ENCODE peak calls at places on chromosomes 7 and 10, in ten cellular contexts. One of them, this sample, is unnamed.

GRCh38 chr10:93790454-93790853 is 32.7 kb downstream of the LGI1 start:
- DNase-seq in RWPE2: no peak
- DNase-seq in neural progenitor cell: peak; percentile 87
- DNase-seq in hepatocyte: no peak
- DNase-seq in left ventricle myocardium inferior: no peak
- DNase-seq in DND-41: no peak
- DNase-seq in uterus: no peak
- DNase-seq in CD8-positive, alpha-beta memory T cell: no peak
- DNase-seq in fibroblast of lung: no peak
- DNase-seq in A549: no peak
- DNase-seq in this sample: peak; percentile 13

GRCh38 chr7:6228363-6228762 is 44.1 kb downstream of the CYTH3 start:
- DNase-seq in RWPE2: no peak
- DNase-seq in neural progenitor cell: no peak
- DNase-seq in hepatocyte: no peak
- DNase-seq in left ventricle myocardium inferior: no peak
- DNase-seq in DND-41: no peak
- DNase-seq in uterus: peak; percentile 31
- DNase-seq in CD8-positive, alpha-beta memory T cell: no peak
- DNase-seq in fibroblast of lung: peak; percentile 72
- DNase-seq in A549: no peak
- DNase-seq in this sample: peak; percentile 79

GRCh38 chr10:69382382-69383117 is 34.2 kb downstream of the TACR2 start:
- DNase-seq in RWPE2: no peak
- DNase-seq in neural progenitor cell: no peak
- DNase-seq in hepatocyte: no peak
- DNase-seq in left ventricle myocardium inferior: no peak
- DNase-seq in DND-41: no peak
- DNase-seq in uterus: peak; percentile 73
- DNase-seq in CD8-positive, alpha-beta memory T cell: no peak
- DNase-seq in fibroblast of lung: peak; percentile 74
- DNase-seq in A549: no peak
- DNase-seq in this sample: no peak

GRCh38 chr10:73182568-73182967 is 14.6 kb downstream of the FAM149B1 start:
- DNase-seq in RWPE2: no peak
- DNase-seq in neural progenitor cell: no peak
- DNase-seq in hepatocyte: peak; percentile 40
- DNase-seq in left ventricle myocardium inferior: no peak
- DNase-seq in DND-41: no peak
- DNase-seq in uterus: no peak
- DNase-seq in CD8-positive, alpha-beta memory T cell: no peak
- DNase-seq in fibroblast of lung: no peak
- DNase-seq in A549: no peak
- DNase-seq in this sample: no peak

GRCh38 chr10:7797582-7797981 is 9.6 kb downstream of the ATP5F1C start:
- DNase-seq in RWPE2: no peak
- DNase-seq in neural progenitor cell: no peak
- DNase-seq in hepatocyte: peak; percentile 43
- DNase-seq in left ventricle myocardium inferior: peak; percentile 29
- DNase-seq in DND-41: no peak
- DNase-seq in uterus: no peak
- DNase-seq in CD8-positive, alpha-beta memory T cell: no peak
- DNase-seq in fibroblast of lung: peak; percentile 89
- DNase-seq in A549: peak; percentile 25
- DNase-seq in this sample: peak; percentile 42

GRCh38 chr10:78528749-78529204 is 495.1 kb downstream of the RPS24 start:
- DNase-seq in RWPE2: no peak
- DNase-seq in neural progenitor cell: no peak
- DNase-seq in hepatocyte: no peak
- DNase-seq in left ventricle myocardium inferior: no peak
- DNase-seq in DND-41: no peak
- DNase-seq in uterus: peak; percentile 1
- DNase-seq in CD8-positive, alpha-beta memory T cell: no peak
- DNase-seq in fibroblast of lung: no peak
- DNase-seq in A549: no peak
- DNase-seq in this sample: no peak

GRCh38 chr7:70621954-70622596 is 509.9 kb upstream of the GALNT17 start:
- DNase-seq in RWPE2: no peak
- DNase-seq in neural progenitor cell: no peak
- DNase-seq in hepatocyte: no peak
- DNase-seq in left ventricle myocardium inferior: no peak
- DNase-seq in DND-41: no peak
- DNase-seq in uterus: no peak
- DNase-seq in CD8-positive, alpha-beta memory T cell: no peak
- DNase-seq in fibroblast of lung: no peak
- DNase-seq in A549: no peak
- DNase-seq in this sample: no peak

GRCh38 chr10:70472799-70473452 is 5.6 kb upstream of the PALD1 start:
- DNase-seq in RWPE2: no peak
- DNase-seq in neural progenitor cell: no peak
- DNase-seq in hepatocyte: no peak
- DNase-seq in left ventricle myocardium inferior: no peak
- DNase-seq in DND-41: no peak
- DNase-seq in uterus: no peak
- DNase-seq in CD8-positive, alpha-beta memory T cell: no peak
- DNase-seq in fibroblast of lung: no peak
- DNase-seq in A549: no peak
- DNase-seq in this sample: no peak

GRCh38 chr7:151658778-151659177 is 139.1 kb upstream of the RHEB start:
- DNase-seq in RWPE2: no peak
- DNase-seq in neural progenitor cell: no peak
- DNase-seq in hepatocyte: no peak
- DNase-seq in left ventricle myocardium inferior: no peak
- DNase-seq in DND-41: no peak
- DNase-seq in uterus: no peak
- DNase-seq in CD8-positive, alpha-beta memory T cell: no peak
- DNase-seq in fibroblast of lung: no peak
- DNase-seq in A549: no peak
- DNase-seq in this sample: no peak

GRCh38 chr7:45387837-45388236 is 186.3 kb upstream of the ADCY1 start:
- DNase-seq in RWPE2: no peak
- DNase-seq in neural progenitor cell: no peak
- DNase-seq in hepatocyte: no peak
- DNase-seq in left ventricle myocardium inferior: no peak
- DNase-seq in DND-41: no peak
- DNase-seq in uterus: no peak
- DNase-seq in CD8-positive, alpha-beta memory T cell: no peak
- DNase-seq in fibroblast of lung: no peak
- DNase-seq in A549: no peak
- DNase-seq in this sample: no peak

GRCh38 chr10:13560597-13560996 is 26.2 kb upstream of the PRPF18 start:
- DNase-seq in RWPE2: no peak
- DNase-seq in neural progenitor cell: no peak
- DNase-seq in hepatocyte: no peak
- DNase-seq in left ventricle myocardium inferior: no peak
- DNase-seq in DND-41: no peak
- DNase-seq in uterus: no peak
- DNase-seq in CD8-positive, alpha-beta memory T cell: no peak
- DNase-seq in fibroblast of lung: peak; percentile 30
- DNase-seq in A549: no peak
- DNase-seq in this sample: peak; percentile 9

GRCh38 chr7:57427594-57427993 is 22.4 kb upstream of the ZNF716 start:
- DNase-seq in RWPE2: no peak
- DNase-seq in neural progenitor cell: no peak
- DNase-seq in hepatocyte: no peak
- DNase-seq in left ventricle myocardium inferior: no peak
- DNase-seq in DND-41: no peak
- DNase-seq in uterus: no peak
- DNase-seq in CD8-positive, alpha-beta memory T cell: no peak
- DNase-seq in fibroblast of lung: no peak
- DNase-seq in A549: no peak
- DNase-seq in this sample: no peak

GRCh38 chr7:57438244-57438643 is 11.7 kb upstream of the ZNF716 start:
- DNase-seq in RWPE2: no peak
- DNase-seq in neural progenitor cell: no peak
- DNase-seq in hepatocyte: no peak
- DNase-seq in left ventricle myocardium inferior: no peak
- DNase-seq in DND-41: no peak
- DNase-seq in uterus: no peak
- DNase-seq in CD8-positive, alpha-beta memory T cell: no peak
- DNase-seq in fibroblast of lung: no peak
- DNase-seq in A549: no peak
- DNase-seq in this sample: no peak

GRCh38 chr7:57437581-57437980 is 12.4 kb upstream of the ZNF716 start:
- DNase-seq in RWPE2: no peak
- DNase-seq in neural progenitor cell: no peak
- DNase-seq in hepatocyte: no peak
- DNase-seq in left ventricle myocardium inferior: no peak
- DNase-seq in DND-41: no peak
- DNase-seq in uterus: no peak
- DNase-seq in CD8-positive, alpha-beta memory T cell: no peak
- DNase-seq in fibroblast of lung: no peak
- DNase-seq in A549: no peak
- DNase-seq in this sample: no peak

GRCh38 chr7:57427146-57427545 is 22.8 kb upstream of the ZNF716 start:
- DNase-seq in RWPE2: no peak
- DNase-seq in neural progenitor cell: no peak
- DNase-seq in hepatocyte: no peak
- DNase-seq in left ventricle myocardium inferior: no peak
- DNase-seq in DND-41: no peak
- DNase-seq in uterus: no peak
- DNase-seq in CD8-positive, alpha-beta memory T cell: no peak
- DNase-seq in fibroblast of lung: no peak
- DNase-seq in A549: no peak
- DNase-seq in this sample: no peak

GRCh38 chr7:57432583-57432982 is 17.4 kb upstream of the ZNF716 start:
- DNase-seq in RWPE2: no peak
- DNase-seq in neural progenitor cell: no peak
- DNase-seq in hepatocyte: no peak
- DNase-seq in left ventricle myocardium inferior: no peak
- DNase-seq in DND-41: no peak
- DNase-seq in uterus: no peak
- DNase-seq in CD8-positive, alpha-beta memory T cell: no peak
- DNase-seq in fibroblast of lung: no peak
- DNase-seq in A549: no peak
- DNase-seq in this sample: no peak
- H3K9me3 ChIP-seq in RWPE2: peaks cover 5% of the 10 kb centered on the region
- H3K9me3 ChIP-seq in neural progenitor cell: peaks cover 42% of the 10 kb centered on the region
- H3K9me3 ChIP-seq in hepatocyte: peaks cover 6% of the 10 kb centered on the region
- H3K9me3 ChIP-seq in left ventricle myocardium inferior: peaks cover 5% of the 10 kb centered on the region
- H3K9me3 ChIP-seq in DND-41: peaks cover 1% of the 10 kb centered on the region
- H3K9me3 ChIP-seq in uterus: no peaks in the 10 kb centered on the region
- H3K9me3 ChIP-seq in CD8-positive, alpha-beta memory T cell: no peaks in the 10 kb centered on the region
- H3K9me3 ChIP-seq in fibroblast of lung: no peaks in the 10 kb centered on the region
- H3K9me3 ChIP-seq in A549: no peaks in the 10 kb centered on the region
- H3K9me3 ChIP-seq in this sample: no peaks in the 10 kb centered on the region

GRCh38 chr7:99201027-99201426 is 6.9 kb downstream of the KPNA7 start:
- DNase-seq in RWPE2: peak; percentile 85
- DNase-seq in neural progenitor cell: no peak
- DNase-seq in hepatocyte: peak; percentile 66
- DNase-seq in left ventricle myocardium inferior: no peak
- DNase-seq in DND-41: no peak
- DNase-seq in uterus: no peak
- DNase-seq in CD8-positive, alpha-beta memory T cell: no peak
- DNase-seq in fibroblast of lung: peak; percentile 37
- DNase-seq in A549: peak; percentile 53
- DNase-seq in this sample: no peak

GRCh38 chr7:99199226-99199625 is 8.7 kb downstream of the KPNA7 start:
- DNase-seq in RWPE2: no peak
- DNase-seq in neural progenitor cell: no peak
- DNase-seq in hepatocyte: no peak
- DNase-seq in left ventricle myocardium inferior: no peak
- DNase-seq in DND-41: no peak
- DNase-seq in uterus: no peak
- DNase-seq in CD8-positive, alpha-beta memory T cell: no peak
- DNase-seq in fibroblast of lung: no peak
- DNase-seq in A549: no peak
- DNase-seq in this sample: no peak

GRCh38 chr7:99204078-99204477 is 3.8 kb downstream of the KPNA7 start:
- DNase-seq in RWPE2: no peak
- DNase-seq in neural progenitor cell: no peak
- DNase-seq in hepatocyte: no peak
- DNase-seq in left ventricle myocardium inferior: no peak
- DNase-seq in DND-41: no peak
- DNase-seq in uterus: no peak
- DNase-seq in CD8-positive, alpha-beta memory T cell: no peak
- DNase-seq in fibroblast of lung: no peak
- DNase-seq in A549: no peak
- DNase-seq in this sample: no peak

GRCh38 chr7:99197498-99197897 is 10.4 kb downstream of the KPNA7 start:
- DNase-seq in RWPE2: no peak
- DNase-seq in neural progenitor cell: no peak
- DNase-seq in hepatocyte: no peak
- DNase-seq in left ventricle myocardium inferior: no peak
- DNase-seq in DND-41: no peak
- DNase-seq in uterus: no peak
- DNase-seq in CD8-positive, alpha-beta memory T cell: no peak
- DNase-seq in fibroblast of lung: no peak
- DNase-seq in A549: no peak
- DNase-seq in this sample: no peak

GRCh38 chr7:99203092-99203491 is 4.8 kb downstream of the KPNA7 start:
- DNase-seq in RWPE2: no peak
- DNase-seq in neural progenitor cell: no peak
- DNase-seq in hepatocyte: no peak
- DNase-seq in left ventricle myocardium inferior: no peak
- DNase-seq in DND-41: no peak
- DNase-seq in uterus: no peak
- DNase-seq in CD8-positive, alpha-beta memory T cell: no peak
- DNase-seq in fibroblast of lung: no peak
- DNase-seq in A549: no peak
- DNase-seq in this sample: no peak
- H3K27ac ChIP-seq in RWPE2: no peak overlapping the region
- H3K27ac ChIP-seq in neural progenitor cell: no peak overlapping the region
- H3K27ac ChIP-seq in hepatocyte: no peak overlapping the region
- H3K27ac ChIP-seq in left ventricle myocardium inferior: no peak overlapping the region
- H3K27ac ChIP-seq in DND-41: no peak overlapping the region
- H3K27ac ChIP-seq in uterus: no peak overlapping the region
- H3K27ac ChIP-seq in CD8-positive, alpha-beta memory T cell: no peak overlapping the region
- H3K27ac ChIP-seq in fibroblast of lung: no peak overlapping the region
- H3K27ac ChIP-seq in A549: no peak overlapping the region
- H3K27ac ChIP-seq in this sample: no peak overlapping the region

GRCh38 chr7:155667241-155667849 is 22.9 kb downstream of the RBM33 start:
- DNase-seq in RWPE2: no peak
- DNase-seq in neural progenitor cell: no peak
- DNase-seq in hepatocyte: no peak
- DNase-seq in left ventricle myocardium inferior: no peak
- DNase-seq in DND-41: no peak
- DNase-seq in uterus: no peak
- DNase-seq in CD8-positive, alpha-beta memory T cell: no peak
- DNase-seq in fibroblast of lung: no peak
- DNase-seq in A549: no peak
- DNase-seq in this sample: no peak
- H3K4me3 ChIP-seq in RWPE2: no peak overlapping the region
- H3K4me3 ChIP-seq in neural progenitor cell: no peak overlapping the region
- H3K4me3 ChIP-seq in hepatocyte: no peak overlapping the region
- H3K4me3 ChIP-seq in left ventricle myocardium inferior: no peak overlapping the region
- H3K4me3 ChIP-seq in DND-41: no peak overlapping the region
- H3K4me3 ChIP-seq in uterus: no peak overlapping the region
- H3K4me3 ChIP-seq in CD8-positive, alpha-beta memory T cell: no peak overlapping the region
- H3K4me3 ChIP-seq in fibroblast of lung: no peak overlapping the region
- H3K4me3 ChIP-seq in A549: no peak overlapping the region
- H3K4me3 ChIP-seq in this sample: no peak overlapping the region

DNA sequence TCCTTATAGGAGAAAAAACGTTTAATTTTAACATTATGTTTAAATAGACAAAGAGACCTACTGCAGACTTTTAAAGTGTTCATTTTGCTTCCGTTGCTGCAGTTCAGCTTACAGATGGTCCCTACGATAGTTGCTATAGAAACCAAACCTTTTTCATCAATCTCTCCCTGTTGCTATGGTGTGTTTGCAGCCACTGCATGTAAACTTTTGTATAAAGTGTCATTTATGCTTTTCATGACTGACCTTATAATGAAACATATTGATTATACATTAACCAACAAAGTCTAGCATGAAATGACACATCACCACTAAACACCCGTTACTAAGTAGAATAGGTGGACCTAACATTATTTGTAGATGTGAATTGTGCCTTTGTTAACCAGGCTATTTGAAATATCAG is 63.8 kb downstream of the CACNB2 start:
- DNase-seq in RWPE2: no peak
- DNase-seq in neural progenitor cell: no peak
- DNase-seq in hepatocyte: no peak
- DNase-seq in left ventricle myocardium inferior: no peak
- DNase-seq in DND-41: no peak
- DNase-seq in uterus: no peak
- DNase-seq in CD8-positive, alpha-beta memory T cell: no peak
- DNase-seq in fibroblast of lung: peak; percentile 22
- DNase-seq in A549: no peak
- DNase-seq in this sample: no peak
- H3K9me3 ChIP-seq in RWPE2: no peaks in the 10 kb centered on the region
- H3K9me3 ChIP-seq in neural progenitor cell: no peaks in the 10 kb centered on the region
- H3K9me3 ChIP-seq in hepatocyte: no peaks in the 10 kb centered on the region
- H3K9me3 ChIP-seq in left ventricle myocardium inferior: no peaks in the 10 kb centered on the region
- H3K9me3 ChIP-seq in DND-41: no peaks in the 10 kb centered on the region
- H3K9me3 ChIP-seq in uterus: no peaks in the 10 kb centered on the region
- H3K9me3 ChIP-seq in CD8-positive, alpha-beta memory T cell: no peaks in the 10 kb centered on the region
- H3K9me3 ChIP-seq in fibroblast of lung: no peaks in the 10 kb centered on the region
- H3K9me3 ChIP-seq in A549: no peaks in the 10 kb centered on the region
- H3K9me3 ChIP-seq in this sample: no peaks in the 10 kb centered on the region